ENCODE peak calls at places on chromosomes 16 and 17, in five cellular contexts. F is A549, B is adrenal gland, J is breast epithelium, K is gastrocnemius medialis. U is an unnamed sample.

GRCh38 chr16:75086281-75086680 is 30.3 kb downstream of the LDHD start:
- DNase-seq in K (no peak), B (no peak), F (no peak), J (no peak), U (no peak)

GRCh38 chr17:76397687-76398522 is 13.5 kb downstream of the SPHK1 start:
- DNase-seq in J (peak), B (peak), K (peak), F (peak), U (peak)

GRCh38 chr16:66408181-66409048 is 18.7 kb upstream of the BEAN1 start:
- DNase-seq in K (no peak), B (no peak), F (peak), J (no peak), U (no peak)

GRCh38 chr17:76667356-76667755 is 23.8 kb upstream of the ST6GALNAC1 start:
- DNase-seq in K (no peak), B (no peak), F (no peak), J (no peak), U (no peak)

GRCh38 chr17:55727920-55728319 is 5.3 kb upstream of the TMEM100 start:
- DNase-seq in B (no peak), J (no peak), F (no peak), K (no peak), U (no peak)

GRCh38 chr17:69575346-69575761 is 160.9 kb downstream of the MAP2K6 start:
- DNase-seq in K (no peak), F (no peak), J (no peak), B (peak), U (no peak)

GRCh38 chr16:85329059-85329812 is 217.0 kb upstream of the CIBAR2 start:
- DNase-seq in K (no peak), F (no peak), J (no peak), B (no peak), U (no peak)

GRCh38 chr16:54750249-54750648 is 180.4 kb upstream of the IRX5 start:
- DNase-seq in J (no peak), K (no peak), B (no peak), F (no peak), U (peak)

GRCh38 chr17:7558544-7559306 is at the start of gene TNFSF13:
- DNase-seq in J (no peak), F (no peak), B (peak), K (no peak), U (no peak)

GRCh38 chr17:7465481-7466275 is 13.8 kb downstream of the ZBTB4 start:
- DNase-seq in B (no peak), F (no peak), J (no peak), K (no peak), U (no peak)

GRCh38 chr16:1007284-1007850 is 25.8 kb downstream of the SOX8 start:
- DNase-seq in B (no peak), K (no peak), J (no peak), F (peak), U (no peak)

GRCh38 chr17:40499551-40500189 is 1.8 kb downstream of the TNS4 start:
- DNase-seq in B (peak), J (peak), F (peak), K (peak), U (peak)

GRCh38 chr16:17459903-17460521 is 10.7 kb downstream of the XYLT1 start:
- DNase-seq in B (peak), F (no peak), J (no peak), K (no peak), U (no peak)

GRCh38 chr16:83793179-83793578 is 14.6 kb upstream of the HSBP1 start:
- DNase-seq in F (no peak), J (no peak), K (no peak), B (no peak), U (no peak)

GRCh38 chr17:34235389-34236028 is 19.6 kb upstream of the CCL2 start:
- DNase-seq in B (peak), F (no peak), K (peak), J (no peak), U (no peak)

GRCh38 chr16:87602005-87602790 is at the start of gene JPH3:
- DNase-seq in J (no peak), B (no peak), K (no peak), F (no peak), U (no peak)

GRCh38 chr16:78775161-78775561 is 675.7 kb downstream of the WWOX start:
- DNase-seq in K (no peak), B (no peak), F (no peak), J (no peak), U (no peak)

GRCh38 chr17:77594416-77595209 is 363.9 kb upstream of the TNRC6C start:
- DNase-seq in K (no peak), F (no peak), B (no peak), J (peak), U (no peak)

GRCh38 chr16:89388536-89388935 is 101.8 kb downstream of the ANKRD11 start:
- DNase-seq in B (no peak), F (no peak), K (no peak), J (no peak), U (no peak)

GRCh38 chr16:12171206-12171605 is 194.7 kb downstream of the SNX29 start:
- DNase-seq in F (no peak), J (no peak), B (no peak), K (no peak), U (no peak)

GRCh38 chr17:16938496-16939270 is 33.2 kb downstream of the TNFRSF13B start:
- DNase-seq in J (peak), F (no peak), K (no peak), B (no peak), U (no peak)

GRCh38 chr16:11361751-11362742 is 16.8 kb downstream of the RMI2 start:
- DNase-seq in F (no peak), J (no peak), B (no peak), K (no peak), U (no peak)

GRCh38 chr16:27389272-27389961 is 12.6 kb upstream of the IL21R start:
- DNase-seq in B (peak), F (no peak), J (no peak), K (no peak), U (no peak)

GRCh38 chr16:4521971-4522623 is 16.5 kb downstream of the CDIP1 start:
- DNase-seq in F (no peak), B (no peak), K (no peak), J (no peak), U (no peak)

GRCh38 chr17:1709403-1709891 is 730 bp downstream of the TLCD2 start:
- DNase-seq in J (no peak), B (peak), K (no peak), F (no peak), U (no peak)

GRCh38 chr16:48383877-48384304 is 1.3 kb downstream of the SIAH1 start:
- DNase-seq in J (no peak), K (no peak), B (peak), F (no peak), U (no peak)

GRCh38 chr16:1580256-1580655 is 31.6 kb downstream of the IFT140 start:
- DNase-seq in B (no peak), F (no peak), K (no peak), J (no peak), U (no peak)

GRCh38 chr17:78351449-78352006 is 8.3 kb downstream of the SOCS3 start:
- DNase-seq in F (no peak), K (peak), J (peak), B (peak), U (peak)

GRCh38 chr16:67872631-67873434 is at the start of gene EDC4:
- DNase-seq in B (peak), K (peak), F (peak), J (peak), U (peak)

GRCh38 chr16:27211026-27211425 is 7.7 kb downstream of the KDM8 start:
- DNase-seq in B (no peak), K (no peak), J (no peak), F (no peak), U (no peak)

GRCh38 chr16:19114359-19115147 is 789 bp downstream of the ITPRIPL2 start:
- DNase-seq in J (peak), B (peak), K (no peak), F (peak), U (no peak)

GRCh38 chr16:13873835-13874438 is 46.0 kb upstream of the ERCC4 start:
- DNase-seq in F (peak), B (no peak), K (no peak), J (no peak), U (no peak)

GRCh38 chr16:59410451-59410850 is 676.3 kb upstream of the GOT2 start:
- DNase-seq in F (no peak), K (no peak), J (no peak), B (no peak), U (no peak)

GRCh38 chr17:14427914-14428639 is 127.2 kb downstream of the HS3ST3B1 start:
- DNase-seq in F (no peak), J (no peak), B (no peak), K (no peak), U (no peak)

GRCh38 chr17:28385037-28385797 is 13.7 kb downstream of the SARM1 start:
- DNase-seq in J (peak), K (no peak), B (no peak), F (no peak), U (no peak)

GRCh38 chr16:67865318-67865717 is 7.5 kb upstream of the EDC4 start:
- DNase-seq in J (no peak), K (no peak), B (peak), F (peak), U (no peak)

GRCh38 chr16:53695070-53695469 is 8.6 kb downstream of the RPGRIP1L start:
- DNase-seq in J (no peak), B (no peak), K (no peak), F (no peak), U (no peak)

GRCh38 chr17:37802712-37803416 is 58.0 kb upstream of the HNF1B start:
- DNase-seq in F (no peak), K (no peak), B (peak), J (no peak), U (no peak)

DNA sequence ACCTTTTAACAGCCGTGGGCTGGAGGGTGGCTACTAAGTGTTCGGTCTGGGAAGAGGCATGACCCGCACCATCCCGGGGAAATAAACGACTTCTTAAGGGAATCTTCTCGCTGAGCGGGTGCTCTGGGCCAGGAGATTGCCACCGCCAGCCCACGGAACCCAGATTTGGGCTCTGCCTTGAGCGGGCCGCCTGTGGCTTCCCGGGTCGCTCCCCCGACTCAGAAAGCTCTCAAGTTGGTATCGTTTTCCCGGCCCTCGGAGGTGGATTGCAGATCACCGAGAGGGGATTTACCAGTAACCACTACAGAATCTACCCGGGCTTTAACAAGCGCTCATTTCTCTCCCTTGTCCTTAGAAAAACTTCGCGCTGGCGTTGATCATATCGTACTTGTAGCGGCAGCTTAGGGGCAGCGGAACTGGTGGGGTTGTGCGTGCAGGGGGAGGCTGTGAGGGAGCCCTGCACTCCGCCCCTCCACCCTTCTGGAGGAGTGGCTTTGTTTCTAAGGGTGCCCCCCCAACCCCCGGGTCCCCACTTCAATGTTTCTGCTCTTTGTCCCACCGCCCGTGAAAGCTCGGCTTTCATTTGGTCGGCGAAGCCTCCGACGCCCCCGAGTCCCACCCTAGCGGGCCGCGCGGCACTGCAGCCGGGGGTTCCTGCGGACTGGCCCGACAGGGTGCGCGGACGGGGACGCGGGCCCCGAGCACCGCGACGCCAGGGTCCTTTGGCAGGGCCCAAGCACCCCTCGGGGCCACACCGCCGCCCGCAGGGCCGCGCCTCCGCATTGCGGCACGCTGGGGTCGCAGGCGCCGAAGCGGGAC is 3.6 kb upstream of the CBX4 start:
- DNase-seq in K (no peak), F (no peak), J (no peak), B (no peak), U (no peak)
- H3K4me3 ChIP-seq in K (peak), F (no peak), J (peak), B (peak), U (peak)

DNA sequence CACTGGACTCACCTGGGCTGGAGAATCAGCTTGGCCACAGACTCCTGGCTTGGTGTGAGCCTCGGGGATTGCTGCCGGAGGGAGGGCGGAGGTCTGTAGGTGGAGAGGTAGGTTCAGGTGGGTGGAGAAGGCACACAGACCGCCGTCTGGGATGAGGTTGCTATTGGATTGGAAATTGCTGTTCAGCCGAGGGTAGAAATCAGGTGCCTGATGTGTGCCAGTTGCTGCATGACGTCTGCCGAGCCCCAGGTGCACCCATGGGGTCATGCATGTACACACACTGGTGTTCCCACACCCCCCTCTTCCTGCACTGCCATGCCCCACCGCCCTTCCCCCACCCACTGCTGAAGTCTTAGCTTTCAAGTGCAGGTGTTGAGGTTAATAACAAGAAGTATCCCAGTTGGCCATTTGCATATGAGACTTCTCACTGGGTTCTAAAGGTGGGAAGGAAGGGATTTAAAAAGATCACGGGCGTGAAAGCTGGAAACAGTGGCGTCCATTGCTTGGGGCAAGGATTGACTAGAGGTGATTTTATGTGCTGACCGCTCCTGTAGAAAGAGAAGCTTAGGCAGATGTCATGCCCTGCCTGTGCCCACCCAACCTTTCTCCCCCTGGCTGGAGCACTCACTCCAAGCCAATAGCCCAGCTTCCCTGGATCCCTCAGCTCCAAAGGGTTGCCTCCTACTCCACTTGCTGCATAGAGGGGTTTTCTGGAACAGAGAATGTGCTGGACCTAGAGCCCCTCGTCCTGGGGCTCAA is 193.6 kb downstream of the CCDC182 start:
- DNase-seq in B (no peak), K (no peak), F (no peak), J (no peak), U (no peak)
- TF ChIP-seq POLR2A in B (no peak), K (no peak), F (no peak), J (no peak), U (no peak)

GRCh38 chr16:28553776-28554633 is at the start of gene SGF29:
- DNase-seq in J (peak), K (peak), F (peak), B (peak), U (peak)
- H3K4me3 ChIP-seq in J (peak), K (peak), F (peak), B (peak), U (peak)

DNA sequence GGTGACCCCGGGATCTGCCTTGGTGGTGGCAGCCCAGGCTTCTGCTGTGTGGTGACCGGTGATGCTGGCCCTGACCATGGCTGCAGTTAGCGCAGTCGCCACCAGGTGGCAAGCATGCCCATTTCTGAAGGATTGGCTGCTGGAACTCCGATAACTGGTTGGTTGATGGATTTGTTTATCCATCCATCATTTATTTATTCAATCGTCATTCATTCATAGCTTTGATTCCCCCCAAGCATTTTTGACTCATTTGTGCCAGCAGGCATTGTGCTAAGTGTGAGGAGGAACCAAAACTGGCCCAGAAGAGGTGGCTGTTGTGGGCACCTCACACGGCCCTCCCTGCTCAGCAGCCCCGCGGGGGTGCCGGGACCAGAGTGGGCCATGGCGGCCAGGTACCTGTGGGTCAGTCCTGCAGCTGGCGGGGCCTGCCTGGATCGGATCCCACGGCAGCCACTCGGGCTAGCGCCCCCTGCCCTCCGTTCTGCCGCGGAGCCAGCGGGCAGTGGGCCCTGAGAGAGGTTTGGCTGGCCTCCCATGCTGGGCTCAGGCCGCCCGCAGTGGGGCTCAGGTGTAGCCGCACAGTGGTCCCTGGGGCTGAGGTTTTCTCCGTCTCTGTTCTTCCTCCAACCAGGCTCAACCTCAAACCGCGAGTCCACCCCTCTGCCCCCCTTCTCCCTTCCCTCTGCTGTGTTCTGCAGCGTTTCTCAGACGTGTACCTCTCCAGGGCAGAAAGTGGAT is 28.8 kb upstream of the ITGA3 start:
- DNase-seq in J (peak), K (peak), F (peak), B (peak), U (peak)
- TF ChIP-seq POLR2A in J (no peak), K (no peak), F (no peak), B (no peak), U (no peak)

GRCh38 chr16:30063278-30063892 is 2.2 kb upstream of the ALDOA start:
- DNase-seq in B (no peak), J (no peak), K (no peak), F (no peak), U (no peak)
- H3K4me3 ChIP-seq in B (peak), J (peak), K (peak), F (peak), U (peak)

GRCh38 chr17:32514587-32514986 is 27.8 kb downstream of the CDK5R1 start:
- DNase-seq in J (no peak), K (no peak), B (no peak), F (no peak), U (no peak)

GRCh38 chr17:32516940-32517711 is 30.3 kb downstream of the CDK5R1 start:
- DNase-seq in J (no peak), K (no peak), F (no peak), B (no peak), U (no peak)

GRCh38 chr17:32517982-32518381 is 31.2 kb downstream of the CDK5R1 start:
- DNase-seq in J (no peak), F (no peak), B (no peak), K (no peak), U (no peak)

GRCh38 chr17:32516450-32516849 is 29.7 kb downstream of the CDK5R1 start:
- DNase-seq in J (no peak), B (no peak), K (no peak), F (no peak), U (no peak)

DNA sequence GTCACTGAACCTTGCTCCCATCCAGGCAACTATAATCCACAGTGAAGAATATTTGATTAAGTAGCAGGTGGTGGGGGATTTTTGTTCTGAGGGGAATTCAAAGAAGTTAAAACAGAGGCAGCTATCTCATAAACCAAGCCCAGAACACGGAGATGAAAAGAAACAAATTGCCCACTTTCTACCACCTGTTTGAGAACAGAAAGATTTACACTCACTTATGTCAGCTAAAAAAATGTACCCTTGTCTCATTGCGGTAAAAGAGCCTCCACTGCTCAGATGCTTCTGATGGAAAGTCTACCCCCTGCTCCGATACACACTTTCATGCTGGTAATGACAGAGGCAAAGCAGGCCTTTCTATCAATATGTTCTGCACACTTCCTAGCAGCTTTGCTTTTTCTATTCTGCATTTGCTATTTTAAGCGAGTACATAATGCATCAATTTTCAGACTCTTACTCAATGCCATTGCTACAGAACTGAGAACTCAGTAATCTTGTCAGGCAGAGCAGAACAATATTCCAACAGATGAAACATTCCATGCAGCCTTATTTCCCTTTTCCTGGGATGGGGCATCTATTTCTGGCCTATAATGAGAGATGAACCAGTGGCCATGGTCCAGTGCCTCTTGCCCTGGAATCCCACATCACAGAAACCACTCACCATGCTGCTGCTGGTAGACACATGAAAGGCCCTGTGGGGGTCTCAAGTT is 29.0 kb downstream of the CDK5R1 start:
- DNase-seq in F (no peak), B (no peak), J (no peak), K (no peak), U (no peak)
- TF ChIP-seq POLR2A in F (no peak), B (no peak), J (no peak), K (no peak), U (no peak)

GRCh38 chr17:42547698-42548069 is 5.0 kb upstream of the HSD17B1 start:
- DNase-seq in F (no peak), J (no peak), K (no peak), B (no peak), U (no peak)
- H3K4me3 ChIP-seq in F (peak), J (no peak), K (no peak), B (no peak), U (no peak)

GRCh38 chr17:42617956-42618431 is 8.5 kb downstream of the TUBG1 start:
- DNase-seq in J (no peak), B (no peak), F (no peak), K (no peak), U (no peak)
- TF ChIP-seq POLR2A in J (no peak), B (no peak), F (no peak), K (no peak), U (no peak)

U was measured in esophagus muscularis mucosa.